ENCODE peak calls at places on chromosomes 3 and 15, in four cellular contexts. O, I, J and T are unnamed samples.

GRCh38 chr3:65785065-65785645 is 253.6 kb downstream of the MAGI1 start:
- DNase-seq in O (no peak), I (peak; percentile 72), J (no peak), T (peak; percentile 15)

GRCh38 chr15:38193496-38193895 is 59.1 kb upstream of the SPRED1 start:
- DNase-seq in O (no peak), I (peak; percentile 42), J (no peak), T (no peak)

GRCh38 chr15:85667491-85668424 is 127.0 kb downstream of the KLHL25 start:
- DNase-seq in J (peak; percentile 58), I (peak; percentile 98), O (peak; percentile 99), T (no peak)

GRCh38 chr3:114128231-114128630 is 50.6 kb downstream of the DRD3 start:
- DNase-seq in O (no peak), I (peak; percentile 50), J (no peak), T (no peak)

GRCh38 chr15:49962044-49962602 is 156.9 kb downstream of the ATP8B4 start:
- DNase-seq in J (no peak), I (no peak), O (no peak), T (no peak)

GRCh38 chr3:178231645-178232044 is 304.6 kb upstream of the KCNMB2 start:
- DNase-seq in I (no peak), O (no peak), J (no peak), T (no peak)

GRCh38 chr3:134650431-134651346 is at the start of gene KY:
- DNase-seq in J (peak; percentile 42), I (peak; percentile 50), O (no peak), T (no peak)

GRCh38 chr15:78338756-78339155 is 1.4 kb upstream of the CRABP1 start:
- DNase-seq in O (no peak), J (no peak), I (no peak), T (no peak)

GRCh38 chr3:31319332-31319731 is 213.4 kb upstream of the STT3B start:
- DNase-seq in J (no peak), I (no peak), O (no peak), T (no peak)

GRCh38 chr3:126034481-126035361 is 49.2 kb downstream of the SLC41A3 start:
- DNase-seq in J (no peak), I (peak; percentile 20), O (no peak), T (no peak)

GRCh38 chr3:36663666-36664291 is 100.6 kb downstream of the DCLK3 start:
- DNase-seq in O (no peak), J (no peak), I (no peak), T (no peak)

GRCh38 chr3:38702231-38702630 is 52.7 kb upstream of the SCN5A start:
- DNase-seq in I (no peak), O (no peak), J (no peak), T (no peak)

GRCh38 chr3:36701903-36702374 is 62.4 kb downstream of the DCLK3 start:
- DNase-seq in I (peak; percentile 87), J (no peak), O (peak; percentile 75), T (no peak)

GRCh38 chr3:42061042-42061710 is 30.0 kb upstream of the TRAK1 start:
- DNase-seq in I (no peak), O (no peak), J (no peak), T (no peak)

GRCh38 chr15:94596707-94597106 is 365.3 kb downstream of the MCTP2 start:
- DNase-seq in O (no peak), I (no peak), J (no peak), T (no peak)

GRCh38 chr15:57861039-57861638 is 154.6 kb downstream of the POLR2M start:
- DNase-seq in J (peak; percentile 38), O (no peak), I (peak; percentile 74), T (peak; percentile 31)

GRCh38 chr15:29740692-29741311 is 81.5 kb downstream of the TJP1 start:
- DNase-seq in I (peak; percentile 18), J (no peak), O (no peak), T (no peak)

GRCh38 chr3:153601422-153601853 is 439.4 kb downstream of the RAP2B start:
- DNase-seq in I (no peak), O (no peak), J (no peak), T (no peak)

GRCh38 chr3:64268926-64269325 is 43.7 kb upstream of the PRICKLE2 start:
- DNase-seq in J (no peak), I (no peak), O (no peak), T (no peak)

GRCh38 chr3:39000008-39000450 is 51.7 kb downstream of the SCN11A start:
- DNase-seq in O (peak; percentile 37), J (peak; percentile 8), I (peak; percentile 79), T (peak; percentile 21)

GRCh38 chr3:69014022-69014580 is 617 bp upstream of the EOGT start:
- DNase-seq in I (peak; percentile 18), J (no peak), O (no peak), T (no peak)

GRCh38 chr3:114650808-114651207 is 357.0 kb downstream of the TIGIT start:
- DNase-seq in O (no peak), J (no peak), I (peak; percentile 54), T (no peak)

GRCh38 chr15:63236272-63236671 is 41.1 kb upstream of the APH1B start:
- DNase-seq in J (no peak), I (peak; percentile 84), O (no peak), T (no peak)

GRCh38 chr15:67601008-67601620 is 58.6 kb downstream of the MAP2K5 start:
- DNase-seq in I (peak; percentile 8), O (no peak), J (no peak), T (no peak)

GRCh38 chr15:100879461-100880138 is at the start of gene ALDH1A3:
- DNase-seq in I (peak; percentile 80), O (no peak), J (peak; percentile 57), T (no peak)

GRCh38 chr15:42084465-42085235 is 9.7 kb downstream of the PLA2G4D start:
- DNase-seq in O (no peak), I (peak; percentile 68), J (peak; percentile 80), T (no peak)

GRCh38 chr3:88105325-88105724 is 44.4 kb upstream of the C3orf38 start:
- DNase-seq in I (peak; percentile 54), J (no peak), O (peak; percentile 7), T (no peak)